ENCODE peak calls at places on chromosome 16, in six cellular contexts. One of them, this sample, is unnamed.

GRCh38 chr16:12111819-12112218 is 135.3 kb downstream of the SNX29 start:
- DNase-seq in PC-3: no peak
- DNase-seq in endothelial cell of umbilical vein: no peak
- DNase-seq in IMR-90: no peak
- DNase-seq in lung: no peak
- DNase-seq in heart left ventricle: no peak
- DNase-seq in this sample: no peak

GRCh38 chr16:67881557-67882220 is 3.0 kb upstream of the NRN1L start:
- DNase-seq in heart left ventricle: peak
- DNase-seq in endothelial cell of umbilical vein: no peak
- DNase-seq in PC-3: no peak
- DNase-seq in lung: no peak
- DNase-seq in IMR-90: no peak
- DNase-seq in this sample: no peak

GRCh38 chr16:72474511-72475123 is 302.7 kb upstream of the PMFBP1 start:
- DNase-seq in PC-3: peak
- DNase-seq in lung: no peak
- DNase-seq in heart left ventricle: no peak
- DNase-seq in endothelial cell of umbilical vein: peak
- DNase-seq in IMR-90: peak
- DNase-seq in this sample: no peak

GRCh38 chr16:67886387-67886786 is 1.7 kb downstream of the NRN1L start:
- DNase-seq in endothelial cell of umbilical vein: no peak
- DNase-seq in IMR-90: no peak
- DNase-seq in lung: peak
- DNase-seq in heart left ventricle: no peak
- DNase-seq in PC-3: no peak
- DNase-seq in this sample: no peak

GRCh38 chr16:72110662-72111615 is 17.3 kb downstream of the DHX38 start:
- DNase-seq in endothelial cell of umbilical vein: no peak
- DNase-seq in IMR-90: no peak
- DNase-seq in lung: no peak
- DNase-seq in PC-3: no peak
- DNase-seq in heart left ventricle: no peak
- DNase-seq in this sample: no peak

GRCh38 chr16:11665071-11665491 is 3.2 kb upstream of the SNN start:
- DNase-seq in PC-3: no peak
- DNase-seq in IMR-90: no peak
- DNase-seq in lung: no peak
- DNase-seq in heart left ventricle: no peak
- DNase-seq in endothelial cell of umbilical vein: no peak
- DNase-seq in this sample: no peak

GRCh38 chr16:31093132-31093703 is 1.4 kb downstream of the VKORC1 start:
- DNase-seq in lung: no peak
- DNase-seq in heart left ventricle: peak
- DNase-seq in endothelial cell of umbilical vein: no peak
- DNase-seq in PC-3: peak
- DNase-seq in IMR-90: peak
- DNase-seq in this sample: no peak

GRCh38 chr16:53112015-53112414 is 57.2 kb downstream of the CHD9 start:
- DNase-seq in PC-3: no peak
- DNase-seq in endothelial cell of umbilical vein: peak
- DNase-seq in lung: no peak
- DNase-seq in IMR-90: no peak
- DNase-seq in heart left ventricle: no peak
- DNase-seq in this sample: no peak

GRCh38 chr16:85334718-85335583 is 222.7 kb upstream of the CIBAR2 start:
- DNase-seq in lung: no peak
- DNase-seq in IMR-90: no peak
- DNase-seq in PC-3: peak
- DNase-seq in heart left ventricle: no peak
- DNase-seq in endothelial cell of umbilical vein: peak
- DNase-seq in this sample: no peak

GRCh38 chr16:88292007-88292940 is 90.5 kb upstream of the ZNF469 start:
- DNase-seq in PC-3: no peak
- DNase-seq in lung: no peak
- DNase-seq in IMR-90: peak
- DNase-seq in heart left ventricle: no peak
- DNase-seq in endothelial cell of umbilical vein: no peak
- DNase-seq in this sample: no peak

GRCh38 chr16:71297252-71297651 is 8.1 kb upstream of the CMTR2 start:
- DNase-seq in heart left ventricle: no peak
- DNase-seq in PC-3: no peak
- DNase-seq in endothelial cell of umbilical vein: no peak
- DNase-seq in lung: no peak
- DNase-seq in IMR-90: peak
- DNase-seq in this sample: no peak

GRCh38 chr16:2498531-2499253 is 15.1 kb upstream of the ATP6V0C start:
- DNase-seq in heart left ventricle: no peak
- DNase-seq in IMR-90: no peak
- DNase-seq in endothelial cell of umbilical vein: no peak
- DNase-seq in PC-3: no peak
- DNase-seq in lung: peak
- DNase-seq in this sample: no peak

GRCh38 chr16:84369938-84370627 is 1.7 kb downstream of the ATP2C2 start:
- DNase-seq in lung: no peak
- DNase-seq in IMR-90: no peak
- DNase-seq in heart left ventricle: no peak
- DNase-seq in PC-3: peak
- DNase-seq in endothelial cell of umbilical vein: no peak
- DNase-seq in this sample: no peak

GRCh38 chr16:49781401-49781800 is 74.5 kb downstream of the ZNF423 start:
- DNase-seq in lung: no peak
- DNase-seq in IMR-90: no peak
- DNase-seq in endothelial cell of umbilical vein: no peak
- DNase-seq in PC-3: no peak
- DNase-seq in heart left ventricle: no peak
- DNase-seq in this sample: no peak

GRCh38 chr16:9499921-9500593 is 408.6 kb downstream of the HAPSTR1 start:
- DNase-seq in PC-3: no peak
- DNase-seq in heart left ventricle: no peak
- DNase-seq in IMR-90: no peak
- DNase-seq in lung: peak
- DNase-seq in endothelial cell of umbilical vein: no peak
- DNase-seq in this sample: no peak

GRCh38 chr16:48608871-48609452 is 1.0 kb downstream of the N4BP1 start:
- DNase-seq in PC-3: no peak
- DNase-seq in IMR-90: no peak
- DNase-seq in endothelial cell of umbilical vein: no peak
- DNase-seq in lung: no peak
- DNase-seq in heart left ventricle: no peak
- DNase-seq in this sample: peak

GRCh38 chr16:4586297-4586696 is 28.4 kb downstream of the UBALD1 start:
- DNase-seq in lung: no peak
- DNase-seq in IMR-90: no peak
- DNase-seq in heart left ventricle: no peak
- DNase-seq in endothelial cell of umbilical vein: no peak
- DNase-seq in PC-3: no peak
- DNase-seq in this sample: no peak

GRCh38 chr16:84329016-84329415 is 34.3 kb downstream of the WFDC1 start:
- DNase-seq in lung: no peak
- DNase-seq in heart left ventricle: no peak
- DNase-seq in IMR-90: no peak
- DNase-seq in PC-3: no peak
- DNase-seq in endothelial cell of umbilical vein: no peak
- DNase-seq in this sample: no peak

GRCh38 chr16:82695806-82696205 is 69.0 kb downstream of the CDH13 start:
- DNase-seq in PC-3: no peak
- DNase-seq in IMR-90: no peak
- DNase-seq in heart left ventricle: no peak
- DNase-seq in lung: no peak
- DNase-seq in endothelial cell of umbilical vein: no peak
- DNase-seq in this sample: no peak

GRCh38 chr16:57628008-57628781 is at the start of gene ADGRG1:
- DNase-seq in PC-3: peak
- DNase-seq in heart left ventricle: peak
- DNase-seq in IMR-90: peak
- DNase-seq in endothelial cell of umbilical vein: peak
- DNase-seq in lung: peak
- DNase-seq in this sample: peak

GRCh38 chr16:79307214-79307613 is 293.3 kb downstream of the MAF start:
- DNase-seq in endothelial cell of umbilical vein: no peak
- DNase-seq in heart left ventricle: peak
- DNase-seq in lung: peak
- DNase-seq in IMR-90: no peak
- DNase-seq in PC-3: no peak
- DNase-seq in this sample: no peak

GRCh38 chr16:57485916-57486857 is at the start of gene DOK4:
- DNase-seq in PC-3: peak
- DNase-seq in heart left ventricle: peak
- DNase-seq in IMR-90: peak
- DNase-seq in lung: peak
- DNase-seq in endothelial cell of umbilical vein: peak
- DNase-seq in this sample: peak

GRCh38 chr16:19153876-19154275 is 14.2 kb upstream of the SYT17 start:
- DNase-seq in lung: no peak
- DNase-seq in PC-3: peak
- DNase-seq in endothelial cell of umbilical vein: no peak
- DNase-seq in heart left ventricle: no peak
- DNase-seq in IMR-90: peak
- DNase-seq in this sample: no peak

DNA sequence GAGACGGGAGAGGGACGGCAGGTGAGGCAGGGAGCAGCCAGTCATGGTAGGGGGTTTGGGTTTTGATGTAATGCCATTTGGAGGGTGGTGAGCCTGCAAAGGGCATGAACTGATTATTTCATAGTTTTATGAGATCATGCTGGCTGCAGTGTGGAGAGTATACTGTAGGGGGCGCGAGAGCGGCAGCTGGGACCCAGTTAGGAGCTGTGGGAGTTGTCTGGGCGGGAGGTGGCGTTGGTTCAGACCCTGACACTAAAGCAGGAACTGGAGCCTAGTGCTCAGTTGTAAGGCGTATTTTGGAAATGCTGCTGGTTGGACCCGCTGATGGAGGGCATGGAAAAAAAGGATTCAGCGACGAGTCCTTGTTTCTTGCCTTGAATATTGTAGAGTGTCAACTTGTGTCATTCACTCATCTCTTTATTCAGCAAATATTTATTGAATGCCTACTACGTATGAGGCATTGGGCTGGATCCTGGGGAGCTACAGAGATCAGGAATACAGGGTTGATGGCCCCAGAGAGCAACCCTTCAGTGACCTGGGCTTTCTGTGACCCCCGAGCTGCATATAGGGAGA is 23.7 kb upstream of the KDM8 start:
- DNase-seq in PC-3: peak
- DNase-seq in endothelial cell of umbilical vein: peak
- DNase-seq in lung: peak
- DNase-seq in heart left ventricle: peak
- DNase-seq in IMR-90: peak
- DNase-seq in this sample: peak
- H3K27ac ChIP-seq in PC-3: no peak
- H3K27ac ChIP-seq in endothelial cell of umbilical vein: no peak
- H3K27ac ChIP-seq in lung: no peak
- H3K27ac ChIP-seq in heart left ventricle: no peak
- H3K27ac ChIP-seq in IMR-90: no peak
- H3K27ac ChIP-seq in this sample: no peak

GRCh38 chr16:64864232-64864803 is 257.5 kb downstream of the CDH11 start:
- DNase-seq in PC-3: peak
- DNase-seq in IMR-90: peak
- DNase-seq in endothelial cell of umbilical vein: no peak
- DNase-seq in heart left ventricle: no peak
- DNase-seq in lung: no peak
- DNase-seq in this sample: no peak

GRCh38 chr16:64866026-64866425 is 255.8 kb downstream of the CDH11 start:
- DNase-seq in endothelial cell of umbilical vein: no peak
- DNase-seq in IMR-90: peak
- DNase-seq in lung: no peak
- DNase-seq in PC-3: no peak
- DNase-seq in heart left ventricle: no peak
- DNase-seq in this sample: no peak

GRCh38 chr16:64870859-64871258 is 251.0 kb downstream of the CDH11 start:
- DNase-seq in lung: no peak
- DNase-seq in heart left ventricle: no peak
- DNase-seq in endothelial cell of umbilical vein: no peak
- DNase-seq in PC-3: no peak
- DNase-seq in IMR-90: no peak
- DNase-seq in this sample: no peak

GRCh38 chr16:64865037-64865696 is 256.7 kb downstream of the CDH11 start:
- DNase-seq in endothelial cell of umbilical vein: no peak
- DNase-seq in PC-3: no peak
- DNase-seq in lung: no peak
- DNase-seq in heart left ventricle: no peak
- DNase-seq in IMR-90: peak
- DNase-seq in this sample: no peak
- H3K4me3 ChIP-seq in endothelial cell of umbilical vein: no peak
- H3K4me3 ChIP-seq in PC-3: no peak
- H3K4me3 ChIP-seq in lung: no peak
- H3K4me3 ChIP-seq in heart left ventricle: no peak
- H3K4me3 ChIP-seq in IMR-90: no peak
- H3K4me3 ChIP-seq in this sample: no peak

DNA sequence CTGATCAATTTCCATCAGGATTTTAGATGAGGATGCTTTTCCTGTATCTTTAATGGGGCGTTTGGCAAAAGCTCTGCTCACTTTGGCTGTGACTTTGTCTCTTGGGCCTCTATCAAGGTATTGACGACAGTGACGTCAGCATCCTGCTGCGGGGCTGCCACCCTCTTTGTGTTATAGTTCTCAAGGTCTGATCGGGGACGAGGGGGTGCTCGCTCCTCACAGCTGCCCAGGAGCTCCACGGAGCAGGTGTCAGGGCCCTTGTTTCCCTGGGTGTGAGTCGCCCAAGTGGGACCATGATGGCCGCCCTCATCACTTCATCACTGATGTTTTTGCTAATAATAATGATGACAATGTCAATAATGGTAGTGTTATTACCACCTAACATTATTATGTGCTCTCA is 65.4 kb downstream of the CMIP start:
- DNase-seq in lung: no peak
- DNase-seq in heart left ventricle: no peak
- DNase-seq in endothelial cell of umbilical vein: no peak
- DNase-seq in IMR-90: no peak
- DNase-seq in PC-3: no peak
- DNase-seq in this sample: no peak
- H3K27ac ChIP-seq in lung: no peak
- H3K27ac ChIP-seq in heart left ventricle: no peak
- H3K27ac ChIP-seq in endothelial cell of umbilical vein: peak
- H3K27ac ChIP-seq in IMR-90: no peak
- H3K27ac ChIP-seq in PC-3: peak
- H3K27ac ChIP-seq in this sample: no peak

DNA sequence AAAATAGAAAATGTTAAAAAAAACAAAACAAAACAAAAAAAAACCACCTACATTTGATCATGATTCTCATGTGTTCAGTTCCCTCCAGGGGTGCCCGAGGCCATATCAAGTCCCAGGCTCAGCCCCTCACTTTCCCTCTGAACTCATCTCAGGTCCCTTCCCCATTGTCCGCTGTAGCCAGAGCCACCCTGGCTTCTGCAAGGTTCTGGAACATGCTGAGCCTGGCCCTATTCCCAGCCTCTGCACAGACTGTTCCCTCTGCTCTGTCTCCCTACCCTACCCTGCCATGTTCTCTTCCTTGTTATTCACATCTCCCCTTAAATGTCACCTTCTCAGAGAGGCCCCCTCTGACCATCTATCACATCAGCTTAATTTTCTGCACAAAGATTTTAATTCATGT is 46.9 kb downstream of the TK2 start:
- DNase-seq in PC-3: no peak
- DNase-seq in IMR-90: no peak
- DNase-seq in endothelial cell of umbilical vein: no peak
- DNase-seq in heart left ventricle: no peak
- DNase-seq in lung: no peak
- DNase-seq in this sample: no peak
- H3K4me3 ChIP-seq in PC-3: no peak
- H3K4me3 ChIP-seq in IMR-90: no peak
- H3K4me3 ChIP-seq in endothelial cell of umbilical vein: no peak
- H3K4me3 ChIP-seq in heart left ventricle: no peak
- H3K4me3 ChIP-seq in lung: no peak
- H3K4me3 ChIP-seq in this sample: no peak

This sample was measured in effector memory CD4-positive, alpha-beta T cell.